ENCODE peak calls at places on chromosomes 4 and X, in eight cellular contexts. V is cardiac muscle cell, D is choroid plexus epithelial cell, I is GM13977, S is dorsolateral prefrontal cortex, H is AG10803, O is tibial artery, L is heart right ventricle. R is an unnamed sample.

GRCh38 chr4:182418054-182418734 is 175.0 kb downstream of the TENM3 start:
- DNase-seq in V (no peak), D (peak; percentile 16), I (peak; percentile 17), S (no peak), H (no peak), O (no peak), L (no peak), R (no peak)

GRCh38 chrX:47217121-47217851 is 1.2 kb upstream of the CDK16 start:
- DNase-seq in V (no peak), D (peak; percentile 44), I (no peak), S (no peak), H (peak; percentile 62), O (peak; percentile 29), L (peak; percentile 30), R (no peak)

GRCh38 chr4:169492436-169493163 is 119.8 kb downstream of the NEK1 start:
- DNase-seq in V (peak; percentile 32), D (peak; percentile 71), I (peak; percentile 35), S (no peak), H (peak; percentile 35), O (no peak), L (no peak), R (no peak)

GRCh38 chrX:73213734-73214133 is 917 bp downstream of the NAP1L2 start:
- DNase-seq in V (no peak), D (no peak), I (no peak), S (no peak), H (no peak), O (no peak), L (no peak), R (no peak)

GRCh38 chr4:60737858-60738257 is 462.3 kb upstream of the ADGRL3 start:
- DNase-seq in V (no peak), D (peak; percentile 75), I (no peak), S (no peak), H (peak; percentile 47), O (no peak), L (no peak), R (no peak)

GRCh38 chr4:109703664-109704351 is 563 bp upstream of the CASP6 start:
- DNase-seq in V (no peak), D (peak; percentile 29), I (no peak), S (no peak), H (no peak), O (no peak), L (no peak), R (no peak)

GRCh38 chrX:52271212-52271611 is 86.5 kb downstream of the MAGED4 start:
- DNase-seq in V (peak; percentile 21), D (peak; percentile 10), I (no peak), S (no peak), H (peak; percentile 0), O (no peak), L (no peak), R (no peak)

GRCh38 chr4:14867847-14868246 is 134.4 kb upstream of the CPEB2 start:
- DNase-seq in V (peak; percentile 83), D (no peak), I (no peak), S (no peak), H (no peak), O (no peak), L (no peak), R (no peak)

GRCh38 chrX:43121637-43122036 is 343.7 kb upstream of the PPP1R2C start:
- DNase-seq in V (no peak), D (peak; percentile 1), I (no peak), S (no peak), H (no peak), O (no peak), L (no peak), R (no peak)

GRCh38 chr4:182600093-182600492 is 317.1 kb downstream of the DCTD start:
- DNase-seq in V (no peak), D (no peak), I (no peak), S (no peak), H (peak; percentile 42), O (no peak), L (no peak), R (no peak)

GRCh38 chrX:47172549-47172948 is 21.1 kb upstream of the UBA1 start:
- DNase-seq in V (no peak), D (no peak), I (no peak), S (no peak), H (no peak), O (no peak), L (no peak), R (no peak)

GRCh38 chrX:43741843-43742573 is 85.9 kb downstream of the MAOA start:
- DNase-seq in V (no peak), D (peak; percentile 74), I (no peak), S (no peak), H (peak; percentile 10), O (peak; percentile 23), L (peak; percentile 24), R (no peak)

GRCh38 chrX:11049976-11050375 is 61.2 kb upstream of the HCCS start:
- DNase-seq in V (no peak), D (no peak), I (no peak), S (no peak), H (no peak), O (no peak), L (no peak), R (no peak)

GRCh38 chr4:19883841-19884240 is 367.9 kb upstream of the SLIT2 start:
- DNase-seq in V (no peak), D (peak; percentile 13), I (no peak), S (no peak), H (peak; percentile 33), O (no peak), L (no peak), R (no peak)

GRCh38 chrX:123749643-123750042 is 16.8 kb upstream of the THOC2 start:
- DNase-seq in V (no peak), D (peak; percentile 48), I (no peak), S (no peak), H (peak; percentile 55), O (no peak), L (no peak), R (no peak)

DNA sequence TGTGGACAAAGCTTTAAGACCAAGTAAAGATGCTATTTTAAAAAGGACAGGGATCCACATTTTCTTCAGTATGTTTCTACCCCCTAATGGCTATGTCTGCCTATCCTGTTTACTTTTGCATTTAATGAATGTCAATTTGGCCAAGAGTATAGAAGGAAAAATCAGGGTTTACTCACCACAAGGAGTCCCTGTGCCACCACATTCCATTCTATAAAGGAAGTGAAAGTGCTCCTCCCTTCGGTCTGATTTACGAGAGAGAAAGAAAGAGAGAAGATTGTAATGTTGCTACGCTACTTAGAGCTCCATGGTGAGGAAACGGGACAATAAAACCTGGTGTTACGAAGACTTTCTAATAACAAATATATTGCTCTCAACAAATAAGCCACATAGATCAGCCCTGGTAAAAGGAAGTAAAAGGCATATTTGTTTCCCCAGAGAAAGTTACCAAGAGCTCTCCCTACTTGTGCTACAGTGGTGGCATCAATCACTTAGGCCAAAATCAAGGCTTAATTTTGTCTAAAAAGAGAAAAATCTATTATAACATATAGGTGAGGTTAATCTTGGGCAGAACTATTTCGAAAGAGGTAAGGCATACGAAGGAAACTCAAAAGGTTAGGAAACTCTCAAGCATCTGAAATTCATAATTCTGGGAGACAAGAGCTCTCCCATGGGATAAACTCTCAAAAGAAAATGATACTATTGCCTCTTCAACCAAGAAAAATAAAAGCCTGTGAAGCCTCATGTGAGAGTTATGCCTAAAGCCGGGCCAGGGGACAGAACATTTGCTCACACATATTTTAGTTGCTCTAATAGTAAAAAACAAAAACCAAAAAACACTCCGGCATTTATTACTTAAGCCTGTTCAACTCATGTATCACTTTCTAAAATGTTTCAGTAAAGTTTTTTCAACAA is 29.5 kb downstream of the TAPT1 start:
- DNase-seq in V (peak; percentile 62), D (peak; percentile 86), I (no peak), S (no peak), H (peak; percentile 80), O (no peak), L (peak; percentile 31), R (no peak)
- TF ChIP-seq CTCF in V (peak; percentile 51), D (peak; percentile 59), I (no peak), S (peak; percentile 26), H (peak; percentile 50), O (peak; percentile 47), L (peak; percentile 39), R (no peak)

DNA sequence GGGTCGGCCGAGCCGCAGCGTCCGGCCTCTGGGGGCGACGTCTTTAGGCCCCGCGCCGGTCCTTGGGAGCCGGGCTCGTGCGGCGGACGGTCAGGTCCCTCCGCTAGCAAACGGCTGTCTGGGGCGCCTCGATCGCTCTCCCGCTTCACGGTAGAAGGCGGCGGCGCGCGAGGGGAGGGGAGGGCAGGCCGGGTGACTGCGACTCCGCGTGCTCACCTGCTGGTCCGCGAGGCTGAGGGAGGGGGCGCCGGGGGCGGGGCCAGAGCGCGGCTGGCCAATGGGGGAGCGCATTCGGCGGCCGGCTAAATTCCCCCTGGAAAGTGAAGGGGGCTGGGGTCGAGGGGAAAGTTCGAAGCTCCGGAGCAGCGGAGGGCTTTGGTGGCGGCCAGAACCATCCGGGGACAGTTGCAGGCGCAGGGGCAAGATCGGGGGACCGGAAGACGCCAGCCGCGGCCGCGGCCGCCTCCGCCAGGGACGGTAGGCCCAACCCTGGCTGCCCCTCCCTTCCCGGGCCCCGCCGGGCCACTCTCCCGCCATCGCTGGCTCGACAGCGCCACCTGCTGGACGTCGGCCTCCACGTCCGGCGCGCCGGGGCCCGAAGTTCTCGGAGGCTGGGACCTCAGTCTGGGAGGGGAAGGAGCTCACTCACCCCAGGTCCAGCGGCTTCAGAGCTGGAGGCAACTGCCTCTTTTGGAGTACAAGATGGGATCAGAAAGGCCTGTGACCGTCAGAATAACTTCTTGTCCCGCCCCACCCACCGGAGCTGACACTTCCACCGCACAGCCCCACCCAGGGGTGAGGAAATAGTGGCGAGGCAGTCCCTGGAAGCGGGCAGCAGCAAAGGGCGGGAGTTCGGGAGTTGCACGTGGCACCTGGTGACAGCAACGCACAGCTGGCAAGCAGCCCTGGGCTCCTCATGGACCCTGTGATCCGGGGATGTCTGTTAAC is 49.9 kb downstream of the ELF4 start:
- DNase-seq in V (peak; percentile 78), D (peak; percentile 60), I (peak; percentile 92), S (peak; percentile 53), H (peak; percentile 53), O (peak; percentile 64), L (peak; percentile 69), R (peak; percentile 85)
- TF ChIP-seq CTCF in V (peak; percentile 71), D (peak; percentile 59), I (peak; percentile 82), S (peak; percentile 75), H (peak; percentile 54), O (peak; percentile 85), L (peak; percentile 78), R (no peak)

DNA sequence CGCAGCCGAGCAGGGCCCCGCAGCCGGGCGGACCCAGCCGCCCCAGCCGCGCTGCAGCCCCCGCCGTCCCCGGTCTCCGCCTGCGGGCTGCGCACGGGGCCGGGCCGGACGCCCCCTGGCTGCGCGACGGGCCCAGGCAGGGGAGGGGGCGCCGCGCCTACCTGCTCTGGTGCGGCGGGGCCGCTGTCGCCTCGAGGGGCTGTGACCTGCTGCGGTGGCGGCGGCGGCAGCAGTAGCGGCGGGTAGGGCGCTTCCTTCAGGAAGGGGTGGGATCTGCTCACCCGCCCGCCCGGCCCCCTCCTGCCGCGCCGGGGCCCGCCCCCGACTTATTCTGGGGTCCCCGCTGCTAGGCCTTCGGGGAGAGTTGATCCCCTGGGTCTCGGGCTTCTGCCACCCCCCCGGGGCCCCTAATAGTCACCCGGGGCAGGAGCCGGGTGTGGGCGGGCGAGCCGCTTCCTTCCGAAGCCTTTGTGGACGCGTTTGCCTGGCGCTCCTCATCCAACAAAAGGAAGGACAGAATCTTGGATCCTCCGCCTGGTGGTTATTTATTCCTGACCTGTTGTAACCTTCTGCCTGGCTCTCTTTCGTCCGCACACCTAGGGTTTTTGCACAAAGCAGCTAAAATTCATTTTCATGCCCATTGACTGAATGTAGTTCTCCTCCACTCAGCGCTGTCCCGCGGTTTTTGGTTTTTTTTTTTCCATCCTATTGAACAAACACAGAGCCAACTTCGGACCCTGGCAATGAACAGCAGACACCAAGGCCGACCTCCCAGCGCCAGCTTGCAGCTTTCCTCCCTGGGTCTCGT is at the start of gene TMEM150C:
- DNase-seq in V (peak; percentile 78), D (peak; percentile 6), I (no peak), S (no peak), H (peak; percentile 6), O (no peak), L (peak; percentile 34), R (no peak)
- TF ChIP-seq CTCF in V (no peak), D (no peak), I (no peak), S (no peak), H (peak; percentile 6), O (no peak), L (peak; percentile 5), R (no peak)

GRCh38 chr4:139227729-139228404 is 50.8 kb upstream of the ELF2 start:
- DNase-seq in V (peak; percentile 34), D (no peak), I (peak; percentile 12), S (no peak), H (no peak), O (no peak), L (no peak), R (no peak)
- TF ChIP-seq CTCF in V (no peak), D (peak; percentile 47), I (peak; percentile 48), S (no peak), H (peak; percentile 29), O (no peak), L (no peak), R (no peak)

R was measured in activated B cell treated with CpG ODN at 0.5 μM for 24 hours.